ENCODE peak calls at places on chromosomes 7 and 10, in four cellular contexts. A, O, B and L are unnamed samples.

GRCh38 chr10:93319855-93320254 is 162.3 kb downstream of the MYOF start:
- DNase-seq in A (no peak), O (no peak), B (no peak), L (no peak)

GRCh38 chr7:42151309-42151708 is 85.7 kb downstream of the GLI3 start:
- DNase-seq in A (no peak), O (no peak), B (peak), L (no peak)

GRCh38 chr10:96025566-96025965 is 17.8 kb upstream of the CCNJ start:
- DNase-seq in A (no peak), O (peak), B (peak), L (peak)

GRCh38 chr10:61899997-61900828 is 1.3 kb upstream of the ARID5B start:
- DNase-seq in A (peak), O (peak), B (peak), L (peak)

GRCh38 chr7:129544700-129545099 is 42.4 kb downstream of the SMKR1 start:
- DNase-seq in A (no peak), O (no peak), B (no peak), L (no peak)

GRCh38 chr7:1021366-1021765 is 23.0 kb upstream of the GPR146 start:
- DNase-seq in A (no peak), O (no peak), B (no peak), L (no peak)

GRCh38 chr7:26726051-26726450 is 138.3 kb downstream of the SKAP2 start:
- DNase-seq in A (no peak), O (no peak), B (no peak), L (no peak)

GRCh38 chr7:155769701-155770100 is 42.6 kb downstream of the SHH start:
- DNase-seq in A (peak), O (no peak), B (no peak), L (no peak)

GRCh38 chr7:6453737-6454136 is 6.0 kb upstream of the DAGLB start:
- DNase-seq in A (no peak), O (no peak), B (no peak), L (no peak)

DNA sequence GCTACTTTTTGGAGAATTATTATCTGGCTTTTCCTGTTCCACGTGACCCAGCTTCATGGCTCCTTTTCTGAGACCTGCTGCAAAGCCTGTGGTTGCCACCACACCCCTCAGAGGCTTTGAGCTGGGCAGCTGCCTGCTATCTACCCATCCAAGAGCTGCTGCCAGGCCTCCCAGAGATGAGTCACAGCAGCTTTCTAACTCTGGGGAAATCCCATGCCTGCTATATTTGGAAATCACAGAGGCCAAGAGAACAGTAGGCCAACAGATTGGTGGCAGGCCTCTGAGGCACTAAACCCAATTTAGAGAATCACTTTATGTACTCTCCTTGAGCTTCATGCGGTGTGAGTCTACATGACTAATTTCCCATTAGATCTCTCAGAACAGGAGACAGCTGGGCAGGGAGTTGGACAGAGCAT is 35.2 kb downstream of the SGCE start:
- DNase-seq in A (peak), O (peak), B (peak), L (no peak)
- H3K4me3 ChIP-seq in A (no peak), O (no peak), B (no peak), L (no peak)

GRCh38 chr10:5411941-5412276 is 448 bp upstream of the NET1 start:
- DNase-seq in A (no peak), O (peak), B (no peak), L (no peak)
- H3K4me3 ChIP-seq in A (peak), O (peak), B (no peak), L (peak)

GRCh38 chr10:133254421-133255120 is 16.9 kb downstream of the VENTX start:
- DNase-seq in A (no peak), O (no peak), B (no peak), L (no peak)
- H3K4me3 ChIP-seq in A (no peak), O (no peak), B (no peak), L (no peak)

DNA sequence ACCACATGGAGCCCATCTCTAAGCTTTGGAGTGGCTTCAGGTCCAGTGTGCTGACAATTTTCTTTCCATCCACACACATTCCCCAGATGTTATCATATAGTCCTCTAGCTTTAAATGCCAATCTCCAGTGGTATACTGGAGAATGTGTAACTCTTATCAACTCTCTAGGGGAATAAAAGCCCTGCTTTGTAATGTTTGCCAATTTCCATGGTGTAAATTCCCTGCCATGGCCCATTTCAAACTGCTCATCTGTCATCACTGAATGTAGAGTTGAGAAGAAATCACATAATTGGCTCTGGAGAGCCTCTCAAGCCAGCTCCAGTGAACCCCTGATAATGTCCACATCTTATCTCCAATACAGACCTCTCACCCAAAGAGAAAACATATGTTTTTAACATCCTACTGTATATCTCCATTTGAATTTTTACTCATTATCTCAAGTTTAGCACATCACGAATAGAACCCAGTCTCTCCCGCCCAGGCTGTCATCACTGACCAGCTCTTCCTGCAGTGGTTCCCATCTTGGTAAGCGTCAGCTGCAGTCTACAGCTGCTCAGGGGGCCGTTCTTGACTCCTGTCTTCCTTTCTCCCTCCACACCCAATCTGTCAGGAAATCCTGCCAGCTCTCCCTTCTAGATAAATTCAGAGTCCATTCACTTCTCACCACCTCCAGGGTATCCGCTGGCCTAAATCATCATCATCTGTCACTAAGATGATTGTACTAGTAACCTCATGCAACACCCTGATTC is 332.5 kb downstream of the FRMD4A start:
- DNase-seq in A (no peak), O (no peak), B (no peak), L (no peak)
- H3K4me3 ChIP-seq in A (no peak), O (no peak), B (no peak), L (no peak)

DNA sequence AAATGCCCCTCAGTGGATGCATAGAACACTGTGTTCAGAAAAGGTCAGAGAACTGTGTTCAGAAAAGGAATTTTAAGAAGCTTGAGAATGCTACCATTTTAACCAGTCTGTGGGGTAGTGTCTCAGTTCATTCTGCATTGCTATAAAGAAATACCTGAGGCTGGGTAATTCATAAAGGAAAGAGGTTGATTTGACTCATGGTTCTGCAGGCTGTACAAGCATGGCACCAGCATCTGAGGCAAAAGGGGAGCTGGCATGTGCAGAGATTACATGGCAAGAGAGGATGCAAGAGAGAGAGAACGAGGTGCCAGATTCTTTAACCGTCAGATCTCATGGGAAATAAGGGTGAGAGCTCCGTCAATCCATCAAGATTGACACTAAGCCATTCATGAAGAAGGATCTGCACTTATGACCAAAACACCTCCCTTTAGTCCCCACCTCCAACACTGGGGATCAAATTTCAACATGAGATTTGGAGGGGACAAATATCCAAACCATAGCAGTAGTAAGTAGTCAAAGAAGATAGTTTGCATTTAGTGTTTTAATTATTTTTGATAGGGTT is 119.8 kb downstream of the FAM107B start:
- DNase-seq in A (no peak), O (no peak), B (no peak), L (no peak)
- H3K4me3 ChIP-seq in A (no peak), O (no peak), B (no peak), L (no peak)

DNA sequence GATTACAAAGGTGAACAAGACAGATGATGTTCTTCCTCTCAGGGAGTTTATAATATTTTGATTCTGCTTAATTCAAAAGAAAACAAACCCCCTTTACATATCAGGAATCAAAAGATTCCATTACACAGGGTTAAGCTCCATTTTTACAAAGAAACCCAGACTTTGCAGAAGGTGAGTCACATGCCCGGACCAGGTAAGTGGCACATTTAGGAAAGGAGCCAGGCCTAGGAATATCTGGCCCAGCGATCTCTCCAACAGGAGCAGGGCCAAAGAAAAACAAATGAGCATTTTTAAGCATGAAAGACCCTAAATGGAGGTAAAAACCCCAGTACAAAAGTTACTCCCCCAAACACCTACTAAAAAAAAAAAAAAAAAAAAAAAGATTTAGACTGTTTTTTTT is 1.1 kb downstream of the STN1 start:
- DNase-seq in A (no peak), O (no peak), B (no peak), L (no peak)
- H3K4me3 ChIP-seq in A (peak), O (peak), B (peak), L (peak)

GRCh38 chr7:53214463-53214862 is 179.0 kb downstream of the POM121L12 start:
- DNase-seq in A (no peak), O (no peak), B (no peak), L (no peak)

DNA sequence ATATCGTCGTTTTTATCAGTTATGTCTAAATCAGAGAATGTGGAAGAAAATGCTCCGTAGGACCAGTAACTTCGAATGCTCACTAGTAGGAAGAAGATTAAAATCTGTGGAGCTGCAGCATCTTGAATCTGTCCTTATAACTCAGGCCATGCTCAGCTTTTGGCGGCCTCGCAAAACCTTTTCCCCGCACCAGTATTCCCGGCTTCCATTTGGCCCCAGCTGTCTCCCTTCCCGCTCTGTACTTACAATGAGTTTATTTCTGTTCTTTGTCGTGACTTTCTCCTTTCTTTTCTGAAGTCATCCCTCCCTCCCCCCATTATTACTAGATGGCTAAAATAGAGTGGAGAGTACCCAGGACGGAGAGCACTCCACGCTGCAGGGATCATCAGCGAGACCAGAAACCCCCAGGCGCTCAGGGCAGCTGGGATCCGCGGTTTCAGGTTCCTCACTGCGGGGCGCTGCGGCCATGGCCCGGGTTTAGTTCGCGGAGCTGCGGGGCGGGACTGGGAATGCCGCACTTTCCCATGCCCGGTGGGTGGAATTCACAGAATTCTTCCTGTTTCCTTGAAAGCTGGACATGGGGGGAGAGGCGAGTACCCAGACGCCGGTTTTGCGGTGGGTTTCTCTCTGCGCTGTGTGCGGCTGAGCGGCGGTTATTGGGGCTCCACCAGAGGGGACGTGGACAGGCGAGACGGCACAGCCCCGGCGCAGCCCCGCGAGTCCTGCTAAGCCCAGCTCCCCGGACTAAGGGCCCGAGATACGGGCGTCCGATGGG is 183.5 kb downstream of the POM121L12 start:
- DNase-seq in A (no peak), O (no peak), B (peak), L (no peak)
- H3K4me3 ChIP-seq in A (no peak), O (no peak), B (peak), L (no peak)

GRCh38 chr10:15712903-15713302 is 6.8 kb downstream of the ITGA8 start:
- DNase-seq in A (no peak), O (no peak), B (no peak), L (no peak)
- H3K4me3 ChIP-seq in A (no peak), O (no peak), B (no peak), L (no peak)

DNA sequence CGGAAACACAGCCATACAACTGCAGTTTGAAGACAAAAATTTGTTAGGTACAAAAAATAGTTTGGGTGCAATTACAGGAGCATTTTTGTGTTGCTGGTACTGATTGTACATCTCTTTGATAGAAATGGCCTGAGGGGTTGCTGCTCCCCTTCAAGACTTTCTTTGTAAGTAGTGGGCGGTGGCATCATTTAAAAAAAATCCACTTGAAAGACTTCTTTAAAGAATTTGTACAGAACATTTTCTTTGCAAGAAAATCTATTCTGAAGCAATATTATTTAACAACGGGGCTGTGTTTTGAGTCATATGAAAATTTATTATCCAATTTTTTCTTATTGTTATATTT is 144.1 kb upstream of the CAV2 start:
- DNase-seq in A (no peak), O (no peak), B (no peak), L (no peak)
- H3K4me3 ChIP-seq in A (no peak), O (no peak), B (no peak), L (no peak)

GRCh38 chr7:142992427-142992826 is 30.3 kb upstream of the KEL start:
- DNase-seq in A (no peak), O (peak), B (no peak), L (no peak)
- H3K4me3 ChIP-seq in A (no peak), O (no peak), B (no peak), L (no peak)